ENCODE peak calls at places on chromosome 14, in nine cellular contexts. D, H, R, A, Y, L, V, B and M are unnamed samples.
A peak's percentile ranks its signal among the peaks of the same experiment; 100 is the strongest.

GRCh38 chr14:85487215-85487614 is 42.7 kb upstream of the FLRT2 start:
- DNase-seq in D (no peak), H (peak; percentile 91), R (no peak), A (no peak), Y (peak; percentile 92), L (no peak), V (no peak), B (no peak), M (peak; percentile 95)

GRCh38 chr14:64444984-64445845 is 20.1 kb upstream of the AKAP5 start:
- DNase-seq in D (no peak), H (peak; percentile 72), R (no peak), A (no peak), Y (peak; percentile 41), L (no peak), V (peak; percentile 92), B (no peak), M (peak; percentile 67)

GRCh38 chr14:92563359-92563758 is 49.8 kb downstream of the RIN3 start:
- DNase-seq in D (no peak), H (peak; percentile 49), R (no peak), A (no peak), Y (no peak), L (no peak), V (peak; percentile 84), B (no peak), M (peak; percentile 31)

GRCh38 chr14:97359391-97359790 is 562.2 kb downstream of the VRK1 start:
- DNase-seq in D (no peak), H (no peak), R (no peak), A (no peak), Y (no peak), L (no peak), V (no peak), B (no peak), M (no peak)

GRCh38 chr14:20682127-20682434 is 2.3 kb upstream of the RNASE4 start:
- DNase-seq in D (no peak), H (no peak), R (no peak), A (no peak), Y (no peak), L (no peak), V (no peak), B (no peak), M (no peak)

GRCh38 chr14:91412939-91413338 is 4.7 kb downstream of the CCDC88C start:
- DNase-seq in D (no peak), H (no peak), R (no peak), A (no peak), Y (no peak), L (no peak), V (peak; percentile 55), B (no peak), M (no peak)

GRCh38 chr14:102525213-102526143 is 15.9 kb upstream of the ANKRD9 start:
- DNase-seq in D (no peak), H (peak; percentile 67), R (no peak), A (no peak), Y (no peak), L (peak; percentile 39), V (peak; percentile 75), B (no peak), M (peak; percentile 58)

GRCh38 chr14:90508536-90509254 is 111.9 kb downstream of the CALM1 start:
- DNase-seq in D (no peak), H (no peak), R (peak; percentile 50), A (no peak), Y (no peak), L (no peak), V (no peak), B (no peak), M (no peak)

GRCh38 chr14:59093889-59094288 is 94.6 kb upstream of the DAAM1 start:
- DNase-seq in D (no peak), H (no peak), R (no peak), A (no peak), Y (no peak), L (no peak), V (no peak), B (no peak), M (peak; percentile 6)

GRCh38 chr14:75542585-75543091 is 20.4 kb downstream of the BATF start:
- DNase-seq in D (peak; percentile 18), H (peak; percentile 15), R (peak; percentile 85), A (no peak), Y (no peak), L (no peak), V (peak; percentile 84), B (no peak), M (peak; percentile 12)

GRCh38 chr14:75452900-75453816 is 25.3 kb downstream of the JDP2 start:
- DNase-seq in D (peak; percentile 97), H (peak; percentile 90), R (peak; percentile 63), A (peak; percentile 84), Y (peak; percentile 86), L (no peak), V (no peak), B (peak; percentile 97), M (peak; percentile 97)

GRCh38 chr14:32028599-32028998 is 48.5 kb upstream of the ARHGAP5 start:
- DNase-seq in D (no peak), H (peak; percentile 77), R (no peak), A (no peak), Y (no peak), L (no peak), V (peak; percentile 9), B (no peak), M (peak; percentile 41)

GRCh38 chr14:45526715-45527549 is 273.9 kb upstream of the MIS18BP1 start:
- DNase-seq in D (peak; percentile 85), H (peak; percentile 6), R (no peak), A (peak; percentile 51), Y (no peak), L (peak; percentile 51), V (peak; percentile 48), B (no peak), M (no peak)
- TF ChIP-seq CTCF in D (peak; percentile 76), H (peak; percentile 22), R (no peak), A (peak; percentile 35), Y (peak; percentile 13), L (peak; percentile 36), V (peak; percentile 59), B (peak; percentile 71), M (no peak)

GRCh38 chr14:55328317-55328716 is 57.1 kb downstream of the FBXO34 start:
- DNase-seq in D (no peak), H (peak; percentile 46), R (no peak), A (no peak), Y (no peak), L (no peak), V (no peak), B (no peak), M (peak; percentile 64)
- TF ChIP-seq CTCF in D (no peak), H (no peak), R (no peak), A (no peak), Y (no peak), L (no peak), V (no peak), B (no peak), M (no peak)

DNA sequence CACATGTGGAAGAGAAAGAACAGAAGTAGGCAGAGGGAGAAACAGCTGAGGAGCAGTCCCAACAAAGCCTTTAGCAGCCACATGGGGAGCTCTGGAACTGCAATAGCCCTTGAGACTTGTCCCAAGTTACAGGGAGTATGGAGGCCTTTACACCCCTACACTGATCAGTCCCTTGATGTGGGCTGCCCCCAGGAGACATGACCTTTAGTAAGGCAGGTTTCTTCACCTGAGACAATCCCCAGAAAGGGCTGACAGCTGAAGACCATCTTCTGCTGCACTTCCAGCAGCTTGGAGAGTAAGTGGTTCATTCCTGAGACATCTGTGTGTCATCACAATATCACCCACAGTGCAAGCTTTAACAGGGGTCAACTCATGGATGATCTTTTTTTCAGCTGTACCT is 8.6 kb upstream of the SNAPC1 start:
- DNase-seq in D (peak; percentile 55), H (peak; percentile 46), R (no peak), A (no peak), Y (no peak), L (no peak), V (peak; percentile 6), B (no peak), M (peak; percentile 36)
- TF ChIP-seq CTCF in D (peak; percentile 21), H (peak; percentile 27), R (no peak), A (no peak), Y (peak; percentile 10), L (no peak), V (peak; percentile 7), B (peak; percentile 17), M (peak; percentile 26)

GRCh38 chr14:43647302-43647701 is 859.8 kb downstream of the FSCB start:
- DNase-seq in D (peak; percentile 33), H (no peak), R (no peak), A (peak; percentile 54), Y (no peak), L (no peak), V (no peak), B (no peak), M (no peak)
- TF ChIP-seq CTCF in D (peak; percentile 50), H (no peak), R (no peak), A (peak; percentile 38), Y (peak; percentile 12), L (no peak), V (no peak), B (no peak), M (no peak)

GRCh38 chr14:71400821-71401447 is 493.7 kb downstream of the PCNX1 start:
- DNase-seq in D (no peak), H (peak; percentile 60), R (no peak), A (no peak), Y (no peak), L (no peak), V (peak; percentile 69), B (no peak), M (no peak)

GRCh38 chr14:71408362-71409035 is 501.2 kb downstream of the PCNX1 start:
- DNase-seq in D (peak; percentile 45), H (no peak), R (no peak), A (no peak), Y (no peak), L (no peak), V (no peak), B (no peak), M (no peak)

GRCh38 chr14:71399057-71399487 is 491.8 kb downstream of the PCNX1 start:
- DNase-seq in D (no peak), H (no peak), R (no peak), A (no peak), Y (no peak), L (no peak), V (peak; percentile 86), B (no peak), M (no peak)

GRCh38 chr14:71405676-71406075 is 498.4 kb downstream of the PCNX1 start:
- DNase-seq in D (no peak), H (no peak), R (no peak), A (no peak), Y (no peak), L (no peak), V (no peak), B (no peak), M (no peak)

GRCh38 chr14:71403673-71404072 is 496.4 kb downstream of the PCNX1 start:
- DNase-seq in D (peak; percentile 38), H (peak; percentile 40), R (no peak), A (no peak), Y (no peak), L (peak; percentile 2), V (peak; percentile 82), B (no peak), M (no peak)
- TF ChIP-seq CTCF in D (no peak), H (peak; percentile 13), R (no peak), A (no peak), Y (no peak), L (no peak), V (peak; percentile 23), B (peak; percentile 46), M (no peak)

GRCh38 chr14:95311752-95312151 is 8.0 kb downstream of the CLMN start:
- DNase-seq in D (no peak), H (peak; percentile 54), R (no peak), A (no peak), Y (no peak), L (peak; percentile 22), V (no peak), B (no peak), M (no peak)
- TF ChIP-seq CTCF in D (no peak), H (no peak), R (no peak), A (no peak), Y (no peak), L (no peak), V (no peak), B (no peak), M (no peak)

GRCh38 chr14:77097006-77097688 is 911 bp upstream of the CIPC start:
- DNase-seq in D (no peak), H (peak; percentile 57), R (no peak), A (no peak), Y (no peak), L (no peak), V (no peak), B (no peak), M (peak; percentile 27)
- TF ChIP-seq CTCF in D (no peak), H (no peak), R (no peak), A (no peak), Y (no peak), L (no peak), V (no peak), B (peak; percentile 3), M (no peak)